ENCODE peak calls at places on chromosomes 2 and 18, in nine cellular contexts. Z is psoas muscle, B is stomach, S is upper lobe of right lung, C is A549, P is cardiac fibroblast, L is bronchial epithelial cell, E is fibroblast of lung, H is AG04450. D is an unnamed sample.

GRCh38 chr18:39596891-39597290 is 2031.3 kb upstream of the CELF4 start:
- DNase-seq in E (peak), H (no peak), L (no peak), C (no peak), B (no peak), S (no peak), P (no peak), Z (no peak), D (no peak)

GRCh38 chr2:216713691-216714411 is 18.5 kb upstream of the IGFBP5 start:
- DNase-seq in H (peak), Z (peak), L (peak), S (no peak), C (peak), B (no peak), E (peak), P (peak), D (no peak)

GRCh38 chr2:101418704-101419663 is 31.7 kb upstream of the CREG2 start:
- DNase-seq in H (peak), B (peak), E (peak), Z (no peak), P (peak), S (no peak), L (peak), C (peak), D (peak)

GRCh38 chr2:218128781-218129478 is 3.1 kb downstream of the CXCR2 start:
- DNase-seq in B (no peak), L (no peak), S (no peak), Z (no peak), H (no peak), P (no peak), E (no peak), C (no peak), D (no peak)

GRCh38 chr2:44705356-44705755 is 236.1 kb upstream of the SIX3 start:
- DNase-seq in B (no peak), P (no peak), C (no peak), Z (no peak), S (no peak), L (no peak), H (no peak), E (no peak), D (no peak)

GRCh38 chr2:189411860-189412259 is 29.4 kb upstream of the WDR75 start:
- DNase-seq in S (no peak), L (peak), Z (no peak), H (peak), E (peak), B (no peak), C (no peak), P (peak), D (no peak)

GRCh38 chr2:74502720-74503505 is 3.5 kb upstream of the LBX2 start:
- DNase-seq in C (peak), H (peak), L (peak), B (peak), E (peak), S (peak), Z (peak), P (peak), D (peak)

GRCh38 chr2:135821190-135821589 is 15.8 kb downstream of the LCT start:
- DNase-seq in S (no peak), H (no peak), E (no peak), P (no peak), B (no peak), L (no peak), Z (no peak), C (no peak), D (no peak)

GRCh38 chr2:167862787-167863186 is 384.6 kb downstream of the STK39 start:
- DNase-seq in C (no peak), E (peak), Z (no peak), P (peak), L (peak), S (no peak), H (no peak), B (no peak), D (no peak)

GRCh38 chr2:147989809-147990403 is 30.6 kb downstream of the ORC4 start:
- DNase-seq in E (peak), Z (no peak), H (peak), B (no peak), P (peak), C (peak), L (peak), S (no peak), D (no peak)

GRCh38 chr2:57373530-57373929 is 673.1 kb upstream of the VRK2 start:
- DNase-seq in Z (no peak), H (no peak), P (peak), B (no peak), S (no peak), L (peak), E (peak), C (no peak), D (no peak)

GRCh38 chr2:14778015-14778414 is 145.5 kb downstream of the LRATD1 start:
- DNase-seq in E (peak), L (peak), S (no peak), B (no peak), Z (no peak), H (no peak), C (no peak), P (peak), D (no peak)

GRCh38 chr2:141767051-141767450 is 363.8 kb downstream of the LRP1B start:
- DNase-seq in C (no peak), E (peak), L (peak), B (no peak), H (peak), Z (no peak), P (peak), S (no peak), D (no peak)

GRCh38 chr18:48668466-48669179 is 129.8 kb downstream of the CTIF start:
- DNase-seq in B (no peak), Z (no peak), C (no peak), E (no peak), H (no peak), L (no peak), P (no peak), S (peak), D (no peak)

GRCh38 chr2:234373060-234373459 is 123.8 kb downstream of the ARL4C start:
- DNase-seq in B (no peak), H (no peak), C (no peak), L (peak), E (no peak), Z (no peak), S (no peak), P (no peak), D (no peak)

DNA sequence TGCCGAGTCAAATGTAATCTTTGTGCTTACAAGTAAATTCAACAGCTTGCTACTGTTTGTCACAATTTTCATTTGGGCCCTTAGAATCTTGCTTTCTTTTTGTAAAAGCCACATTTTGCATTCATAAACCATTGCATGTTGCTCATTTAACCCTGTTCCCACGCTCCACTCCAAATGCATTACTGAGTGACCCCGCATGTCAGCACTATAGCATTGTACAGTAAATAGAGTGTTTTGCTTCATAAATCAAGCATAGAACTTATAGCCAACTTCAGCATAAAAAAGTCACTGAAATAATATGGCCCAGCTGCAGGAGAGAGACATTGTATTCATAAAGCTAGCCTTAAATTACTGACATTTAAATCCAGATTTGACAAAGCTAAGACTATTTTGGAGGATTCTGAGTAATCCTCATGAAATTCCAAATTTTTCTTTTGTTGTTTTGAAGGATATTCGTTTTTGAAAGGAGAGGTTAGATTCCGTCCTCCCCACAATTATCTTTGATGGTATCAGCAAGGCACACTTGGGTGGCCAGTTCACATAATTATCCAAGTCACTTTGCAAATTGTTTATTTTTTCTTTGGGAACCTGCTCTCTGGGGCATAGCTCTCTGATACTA is 320.9 kb upstream of the TCF4 start:
- DNase-seq in B (no peak), E (no peak), Z (no peak), P (no peak), H (no peak), S (no peak), L (no peak), C (no peak), D (no peak)
- TF ChIP-seq CTCF in B (no peak), E (no peak), Z (no peak), P (no peak), H (peak), S (no peak), L (no peak), C (no peak), D (no peak)

GRCh38 chr18:13615432-13615861 is 110.9 kb downstream of the FAM210A start:
- DNase-seq in Z (no peak), C (no peak), E (peak), B (no peak), S (no peak), P (no peak), H (no peak), L (no peak), D (peak)

GRCh38 chr18:13614318-13614643 is 112.1 kb downstream of the FAM210A start:
- DNase-seq in P (no peak), S (no peak), B (no peak), H (no peak), C (no peak), L (no peak), Z (no peak), E (no peak), D (no peak)

GRCh38 chr18:13613591-13614317 is 112.6 kb downstream of the FAM210A start:
- DNase-seq in L (no peak), H (no peak), S (no peak), E (no peak), Z (no peak), P (no peak), C (no peak), B (no peak), D (peak)

GRCh38 chr18:13616041-13616440 is 110.3 kb downstream of the FAM210A start:
- DNase-seq in B (no peak), L (no peak), H (no peak), P (no peak), Z (no peak), C (no peak), S (no peak), E (no peak), D (peak)

GRCh38 chr18:13614701-13615288 is 111.6 kb downstream of the FAM210A start:
- DNase-seq in P (no peak), B (no peak), H (no peak), S (no peak), E (no peak), C (no peak), Z (peak), L (no peak), D (peak)
- H3K4me3 ChIP-seq in P (no peak), B (no peak), H (no peak), S (no peak), E (no peak), C (no peak), Z (peak), L (no peak), D (peak)

GRCh38 chr18:45441110-45441842 is 174.0 kb upstream of the SLC14A2 start:
- DNase-seq in Z (no peak), B (no peak), L (peak), C (peak), P (peak), S (no peak), H (no peak), E (peak), D (no peak)
- TF ChIP-seq CTCF in Z (peak), B (no peak), L (no peak), C (peak), P (no peak), S (peak), H (peak), E (peak), D (no peak)

DNA sequence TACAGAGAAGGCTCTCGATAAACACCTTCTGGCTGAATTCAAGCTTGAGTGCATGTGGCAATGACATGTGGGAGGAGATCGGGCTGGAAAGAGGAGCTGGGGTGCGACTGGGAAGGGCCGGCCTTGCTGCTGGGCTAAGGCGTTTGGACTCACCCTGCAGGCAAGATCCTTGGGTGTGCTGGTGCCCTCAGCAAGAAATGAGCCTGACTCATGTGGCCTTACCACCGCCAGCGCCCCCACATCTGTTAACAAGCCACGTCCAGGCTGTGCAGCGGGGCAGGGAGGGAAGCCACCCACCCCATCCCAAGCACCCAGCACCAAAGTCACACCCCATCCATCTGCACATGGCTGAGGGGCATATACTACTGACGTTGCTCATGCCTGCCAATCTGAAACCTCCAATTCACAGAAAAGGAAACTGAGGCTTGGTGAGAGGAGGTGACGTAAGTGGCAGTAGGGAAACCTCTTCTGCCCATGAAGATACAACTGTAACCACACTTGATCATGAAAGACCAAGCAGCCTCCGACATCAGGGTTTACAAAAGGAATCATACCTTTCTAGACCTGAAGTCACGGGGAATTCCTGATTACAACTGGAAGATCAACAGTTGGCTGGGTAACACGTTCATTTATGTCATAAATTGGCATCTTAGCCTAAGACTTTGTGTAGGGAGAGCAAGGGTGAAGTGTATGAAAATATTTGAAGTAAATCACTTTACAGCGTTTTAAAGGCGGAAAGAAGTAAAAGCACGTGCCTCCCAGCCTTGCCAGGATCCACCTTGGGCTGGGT is 1.1 kb downstream of the HS1BP3 start:
- DNase-seq in S (no peak), E (no peak), Z (peak), L (peak), C (no peak), H (no peak), B (no peak), P (no peak), D (no peak)
- H3K4me3 ChIP-seq in S (peak), E (peak), Z (peak), L (peak), C (peak), H (peak), B (peak), P (peak), D (peak)

DNA sequence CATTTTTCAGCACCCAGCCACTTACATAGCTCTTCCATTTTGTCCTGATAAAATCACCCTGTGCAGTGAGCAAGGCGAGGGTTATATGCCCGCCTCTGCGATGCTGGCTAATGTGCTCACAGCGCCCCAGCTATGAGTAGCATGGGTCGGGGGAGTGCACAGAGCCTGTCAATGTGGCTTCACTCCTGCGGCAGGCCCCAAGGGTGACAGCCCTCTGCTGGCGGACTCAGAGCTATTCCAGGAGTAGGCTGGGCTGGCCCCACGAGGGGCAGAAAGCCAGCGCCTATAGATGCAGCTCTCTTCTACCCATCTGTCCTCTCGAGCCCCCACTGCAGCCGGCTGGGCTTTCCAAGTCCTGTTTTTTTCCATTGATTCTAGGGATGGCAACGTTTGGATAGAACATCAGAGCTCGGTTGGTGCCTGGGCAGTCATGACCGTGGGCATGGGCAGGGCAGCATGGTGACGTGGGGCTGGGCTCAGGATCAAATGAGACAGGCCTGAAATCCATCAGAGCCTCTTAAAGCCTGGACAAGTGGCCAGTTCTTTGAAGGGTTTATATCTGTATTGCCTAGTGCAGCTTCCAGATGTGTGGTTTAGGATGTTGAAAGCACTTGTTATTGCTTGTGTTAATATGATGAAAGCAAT is 134.7 kb downstream of the MCFD2 start:
- DNase-seq in P (no peak), B (no peak), S (no peak), C (no peak), E (peak), Z (peak), L (no peak), H (no peak), D (no peak)
- TF ChIP-seq CTCF in P (peak), B (no peak), S (no peak), C (no peak), E (no peak), Z (no peak), L (no peak), H (peak), D (peak)

DNA sequence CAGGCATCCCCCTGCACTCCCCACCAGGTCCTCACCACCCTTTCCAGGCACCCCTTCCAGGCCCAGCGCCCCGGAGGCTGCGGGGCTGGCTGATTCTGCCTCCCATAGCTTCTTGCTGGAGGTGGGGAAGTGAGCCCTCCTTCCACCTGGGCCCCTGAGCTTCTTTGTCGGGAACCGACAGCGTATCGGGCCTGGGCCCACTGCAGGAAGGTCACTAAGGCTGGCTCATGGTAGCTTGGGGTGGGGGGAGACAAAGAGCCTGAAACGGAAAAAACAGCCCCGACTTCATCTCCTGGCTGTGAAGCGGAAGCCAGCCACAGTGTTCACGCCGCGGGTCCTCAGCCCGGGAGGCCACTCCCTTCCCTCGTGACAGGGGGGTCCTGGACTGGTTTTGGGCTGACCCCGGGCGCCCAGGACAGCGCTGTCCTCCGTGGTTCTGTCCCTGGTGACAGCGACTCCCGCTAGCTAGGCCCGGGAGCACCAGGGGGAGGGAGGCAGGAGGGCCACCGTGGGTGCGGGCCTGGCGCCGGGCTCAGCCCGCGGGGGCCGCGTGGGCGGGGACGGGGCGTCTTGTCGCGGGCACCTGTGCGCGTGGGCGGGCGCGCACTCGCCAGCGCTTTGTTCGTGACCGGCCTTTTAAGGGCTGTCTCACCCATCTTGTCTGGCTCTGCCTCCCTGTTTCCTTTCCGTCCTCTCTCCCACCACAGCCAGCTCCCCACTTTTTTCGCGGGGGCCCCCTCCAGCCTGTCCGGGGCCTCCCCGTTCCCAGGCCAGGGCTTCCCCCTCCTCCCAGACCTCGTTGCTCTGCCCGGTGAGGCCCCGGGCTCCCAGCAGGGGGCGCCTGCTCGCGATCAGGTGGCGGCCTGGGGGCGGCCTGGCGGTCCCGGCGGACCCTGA is 64.9 kb downstream of the DNMT3A start:
- DNase-seq in L (no peak), Z (peak), P (no peak), C (peak), E (peak), B (peak), S (peak), H (no peak), D (no peak)
- H3K4me3 ChIP-seq in L (peak), Z (peak), P (no peak), C (no peak), E (no peak), B (peak), S (peak), H (no peak), D (peak)

GRCh38 chr2:229714080-229714735 is at the start of gene DNER:
- DNase-seq in Z (peak), P (no peak), S (no peak), C (peak), B (peak), H (no peak), L (no peak), E (no peak), D (no peak)

GRCh38 chr2:229718057-229718456 is 3.7 kb upstream of the DNER start:
- DNase-seq in B (no peak), Z (no peak), C (no peak), S (no peak), L (no peak), H (no peak), P (no peak), E (no peak), D (no peak)

GRCh38 chr2:229713371-229714079 is 830 bp downstream of the DNER start:
- DNase-seq in C (peak), P (peak), L (no peak), H (no peak), B (peak), Z (no peak), S (no peak), E (no peak), D (no peak)

GRCh38 chr2:229714736-229715541 is 584 bp upstream of the DNER start:
- DNase-seq in Z (peak), P (peak), E (peak), H (no peak), C (peak), L (peak), B (peak), S (peak), D (no peak)

DNA sequence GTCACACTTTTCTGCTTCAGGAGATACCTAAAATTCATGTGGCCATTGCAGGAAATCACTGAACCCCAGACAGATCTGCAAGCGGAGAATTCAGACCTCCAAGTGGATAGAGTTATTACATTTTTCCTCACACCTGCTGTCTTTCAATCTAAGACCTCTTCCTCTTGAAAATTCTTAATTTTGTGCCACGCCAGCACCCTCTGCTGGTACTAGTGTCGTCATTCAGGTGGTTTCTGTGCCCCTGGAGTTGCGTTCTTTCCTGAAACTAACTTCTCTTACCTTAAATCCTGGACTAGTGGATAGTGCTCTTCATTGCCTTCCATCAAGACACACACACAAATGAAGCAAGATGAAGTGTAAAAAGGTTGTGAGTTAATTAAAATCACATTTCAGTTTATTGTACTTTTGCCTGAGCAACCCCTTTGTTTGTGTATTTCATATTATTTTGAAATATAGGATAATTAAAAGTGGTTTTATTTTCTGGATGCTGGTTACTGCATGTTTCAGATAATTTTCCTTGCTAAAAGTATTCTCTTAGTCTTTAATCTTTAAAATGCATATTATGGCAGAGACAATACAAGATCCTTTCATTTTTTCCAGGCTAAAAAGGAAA is 1.6 kb upstream of the DNER start:
- DNase-seq in B (no peak), C (peak), H (no peak), L (peak), P (peak), S (no peak), Z (no peak), E (no peak), D (no peak)
- TF ChIP-seq CTCF in B (no peak), C (peak), H (peak), L (peak), P (peak), S (peak), Z (no peak), E (peak), D (peak)

D was measured in right atrium auricular region.